ENCODE peak calls at places on chromosomes 16 and 17, in six cellular contexts. One of them, this sample, is unnamed.

GRCh38 chr17:4035081-4035680 is 70.9 kb upstream of the ATP2A3 start:
- DNase-seq in esophagus squamous epithelium: no peak
- DNase-seq in heart right ventricle: no peak
- DNase-seq in colonic mucosa: no peak
- DNase-seq in A549: no peak
- DNase-seq in cardiac muscle cell: no peak
- DNase-seq in this sample: no peak

GRCh38 chr17:27475070-27475673 is 18.9 kb downstream of the KSR1 start:
- DNase-seq in esophagus squamous epithelium: no peak
- DNase-seq in heart right ventricle: no peak
- DNase-seq in colonic mucosa: no peak
- DNase-seq in A549: no peak
- DNase-seq in cardiac muscle cell: no peak
- DNase-seq in this sample: no peak

GRCh38 chr17:77110006-77110374 is 30.8 kb upstream of the SEC14L1 start:
- DNase-seq in esophagus squamous epithelium: no peak
- DNase-seq in heart right ventricle: no peak
- DNase-seq in colonic mucosa: no peak
- DNase-seq in A549: no peak
- DNase-seq in cardiac muscle cell: peak
- DNase-seq in this sample: no peak

GRCh38 chr16:69326172-69326873 is 4.1 kb downstream of the PDF start:
- DNase-seq in esophagus squamous epithelium: no peak
- DNase-seq in heart right ventricle: no peak
- DNase-seq in colonic mucosa: peak
- DNase-seq in A549: no peak
- DNase-seq in cardiac muscle cell: no peak
- DNase-seq in this sample: no peak

GRCh38 chr16:1311738-1312458 is 2.5 kb downstream of the UBE2I start:
- DNase-seq in esophagus squamous epithelium: no peak
- DNase-seq in heart right ventricle: peak
- DNase-seq in colonic mucosa: no peak
- DNase-seq in A549: no peak
- DNase-seq in cardiac muscle cell: peak
- DNase-seq in this sample: no peak

GRCh38 chr17:70172921-70173320 is 3.6 kb downstream of the KCNJ2 start:
- DNase-seq in esophagus squamous epithelium: no peak
- DNase-seq in heart right ventricle: no peak
- DNase-seq in colonic mucosa: no peak
- DNase-seq in A549: no peak
- DNase-seq in cardiac muscle cell: peak
- DNase-seq in this sample: no peak

GRCh38 chr16:25140459-25140858 is 28.9 kb downstream of the LCMT1 start:
- DNase-seq in esophagus squamous epithelium: no peak
- DNase-seq in heart right ventricle: no peak
- DNase-seq in colonic mucosa: no peak
- DNase-seq in A549: no peak
- DNase-seq in cardiac muscle cell: no peak
- DNase-seq in this sample: no peak

GRCh38 chr17:77591231-77591785 is 367.2 kb upstream of the TNRC6C start:
- DNase-seq in esophagus squamous epithelium: no peak
- DNase-seq in heart right ventricle: no peak
- DNase-seq in colonic mucosa: peak
- DNase-seq in A549: no peak
- DNase-seq in cardiac muscle cell: no peak
- DNase-seq in this sample: no peak

GRCh38 chr16:84868328-84868727 is 48.5 kb downstream of the CRISPLD2 start:
- DNase-seq in esophagus squamous epithelium: no peak
- DNase-seq in heart right ventricle: no peak
- DNase-seq in colonic mucosa: no peak
- DNase-seq in A549: no peak
- DNase-seq in cardiac muscle cell: no peak
- DNase-seq in this sample: no peak

GRCh38 chr17:78970834-78971763 is 8.6 kb downstream of the LGALS3BP start:
- DNase-seq in esophagus squamous epithelium: peak
- DNase-seq in heart right ventricle: peak
- DNase-seq in colonic mucosa: peak
- DNase-seq in A549: peak
- DNase-seq in cardiac muscle cell: peak
- DNase-seq in this sample: no peak

GRCh38 chr16:86472366-86472765 is 38.0 kb upstream of the FOXF1 start:
- DNase-seq in esophagus squamous epithelium: no peak
- DNase-seq in heart right ventricle: no peak
- DNase-seq in colonic mucosa: no peak
- DNase-seq in A549: no peak
- DNase-seq in cardiac muscle cell: no peak
- DNase-seq in this sample: no peak

GRCh38 chr17:21677911-21678310 is 14.4 kb upstream of the KCNJ18 start:
- DNase-seq in esophagus squamous epithelium: no peak
- DNase-seq in heart right ventricle: no peak
- DNase-seq in colonic mucosa: no peak
- DNase-seq in A549: no peak
- DNase-seq in cardiac muscle cell: no peak
- DNase-seq in this sample: no peak

GRCh38 chr17:75238684-75239191 is 22.7 kb downstream of the GGA3 start:
- DNase-seq in esophagus squamous epithelium: no peak
- DNase-seq in heart right ventricle: peak
- DNase-seq in colonic mucosa: peak
- DNase-seq in A549: peak
- DNase-seq in cardiac muscle cell: peak
- DNase-seq in this sample: no peak

GRCh38 chr17:37463039-37463438 is 26.7 kb upstream of the DUSP14 start:
- DNase-seq in esophagus squamous epithelium: no peak
- DNase-seq in heart right ventricle: no peak
- DNase-seq in colonic mucosa: no peak
- DNase-seq in A549: no peak
- DNase-seq in cardiac muscle cell: no peak
- DNase-seq in this sample: no peak

GRCh38 chr17:72427761-72428109 is 306.9 kb downstream of the SOX9 start:
- DNase-seq in esophagus squamous epithelium: no peak
- DNase-seq in heart right ventricle: no peak
- DNase-seq in colonic mucosa: no peak
- DNase-seq in A549: no peak
- DNase-seq in cardiac muscle cell: no peak
- DNase-seq in this sample: no peak

GRCh38 chr17:72425796-72426173 is 305.0 kb downstream of the SOX9 start:
- DNase-seq in esophagus squamous epithelium: no peak
- DNase-seq in heart right ventricle: no peak
- DNase-seq in colonic mucosa: no peak
- DNase-seq in A549: no peak
- DNase-seq in cardiac muscle cell: no peak
- DNase-seq in this sample: no peak

GRCh38 chr17:72426321-72426720 is 305.5 kb downstream of the SOX9 start:
- DNase-seq in esophagus squamous epithelium: no peak
- DNase-seq in heart right ventricle: no peak
- DNase-seq in colonic mucosa: no peak
- DNase-seq in A549: no peak
- DNase-seq in cardiac muscle cell: no peak
- DNase-seq in this sample: no peak

GRCh38 chr17:72425133-72425795 is 304.4 kb downstream of the SOX9 start:
- DNase-seq in esophagus squamous epithelium: no peak
- DNase-seq in heart right ventricle: no peak
- DNase-seq in colonic mucosa: no peak
- DNase-seq in A549: no peak
- DNase-seq in cardiac muscle cell: no peak
- DNase-seq in this sample: no peak

DNA sequence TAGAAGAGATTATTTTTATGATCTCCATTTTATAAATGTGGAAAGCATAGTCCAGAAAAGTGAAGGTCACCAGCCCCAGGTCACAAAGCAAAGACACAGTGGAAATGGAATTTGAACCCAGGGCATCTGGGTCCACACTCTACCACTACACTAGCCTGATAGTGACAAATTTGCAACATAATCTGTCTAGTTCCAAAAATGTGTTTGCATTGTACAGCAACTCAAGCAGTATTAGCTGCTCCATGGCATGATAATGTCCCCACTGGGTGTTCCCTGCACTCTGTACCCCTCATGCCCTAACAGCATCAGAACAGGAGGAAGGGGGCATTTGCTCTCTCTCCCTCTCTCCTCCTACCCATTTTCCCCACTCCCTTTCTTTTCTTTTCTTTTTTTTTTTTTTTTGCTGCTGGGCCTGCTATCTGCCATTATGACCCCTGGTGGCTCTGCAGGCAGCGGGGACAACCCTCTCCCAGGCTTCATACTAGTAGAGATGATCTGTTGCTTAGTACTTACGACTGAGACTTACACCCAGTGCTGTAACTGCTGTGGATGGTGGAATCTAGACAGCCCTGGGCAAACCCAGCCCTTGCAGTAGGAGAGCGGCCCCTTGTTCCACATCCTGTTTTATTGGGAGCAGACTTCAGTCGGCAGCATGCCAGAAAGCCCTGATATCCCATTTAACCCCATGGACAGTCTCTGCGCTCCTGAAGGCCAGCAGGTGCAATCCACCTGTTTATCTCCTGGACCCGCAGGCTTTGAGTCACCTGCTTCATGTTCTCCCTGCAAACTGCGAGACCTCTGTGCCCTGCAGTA is 306.3 kb downstream of the SOX9 start:
- DNase-seq in esophagus squamous epithelium: no peak
- DNase-seq in heart right ventricle: no peak
- DNase-seq in colonic mucosa: peak
- DNase-seq in A549: no peak
- DNase-seq in cardiac muscle cell: no peak
- DNase-seq in this sample: no peak
- TF ChIP-seq CTCF in esophagus squamous epithelium: no peak
- TF ChIP-seq CTCF in heart right ventricle: no peak
- TF ChIP-seq CTCF in colonic mucosa: no peak
- TF ChIP-seq CTCF in A549: no peak
- TF ChIP-seq CTCF in cardiac muscle cell: no peak
- TF ChIP-seq CTCF in this sample: no peak

GRCh38 chr17:6439951-6440350 is 4.3 kb upstream of the PIMREG start:
- DNase-seq in esophagus squamous epithelium: no peak
- DNase-seq in heart right ventricle: no peak
- DNase-seq in colonic mucosa: no peak
- DNase-seq in A549: no peak
- DNase-seq in cardiac muscle cell: no peak
- DNase-seq in this sample: no peak
- H3K4me3 ChIP-seq in esophagus squamous epithelium: no peak
- H3K4me3 ChIP-seq in heart right ventricle: no peak
- H3K4me3 ChIP-seq in colonic mucosa: no peak
- H3K4me3 ChIP-seq in A549: no peak
- H3K4me3 ChIP-seq in cardiac muscle cell: no peak
- H3K4me3 ChIP-seq in this sample: no peak

DNA sequence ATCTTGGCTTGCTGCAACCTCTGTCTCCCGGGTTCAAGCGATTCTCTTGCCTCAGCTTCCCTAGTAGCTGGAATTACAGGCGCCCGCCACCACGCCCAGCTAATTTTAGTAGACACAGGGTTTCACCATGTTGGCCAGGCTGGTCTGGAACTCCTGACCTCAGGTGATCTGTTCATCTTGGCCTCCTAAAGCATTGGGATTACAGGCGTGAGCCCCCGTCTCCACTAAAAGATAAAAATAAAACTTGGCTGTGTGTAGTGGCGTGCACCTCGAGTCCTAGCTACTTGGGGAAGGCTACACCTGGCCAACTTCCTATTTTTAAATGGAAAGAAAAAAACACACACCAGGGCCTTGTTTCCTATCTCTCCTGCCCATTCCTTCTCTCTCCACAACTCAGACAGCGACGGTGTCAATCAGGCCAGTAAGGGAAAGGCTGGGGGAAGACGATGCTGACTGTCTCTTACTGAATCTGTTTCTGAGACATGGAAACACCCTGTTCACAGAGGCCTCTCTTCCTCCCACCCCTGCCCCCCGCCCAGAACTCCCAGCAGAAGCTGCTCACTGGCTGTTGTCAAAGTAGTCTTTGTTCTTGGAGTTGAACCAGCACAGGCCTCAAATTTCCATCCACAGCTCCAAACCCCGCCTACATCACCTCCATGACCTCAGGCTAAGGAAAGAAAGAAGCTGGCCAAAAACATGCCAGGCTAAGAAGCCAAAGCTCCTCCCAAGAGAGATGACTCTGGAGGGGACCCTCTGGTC is 96.6 kb downstream of the NXN start:
- DNase-seq in esophagus squamous epithelium: no peak
- DNase-seq in heart right ventricle: peak
- DNase-seq in colonic mucosa: peak
- DNase-seq in A549: no peak
- DNase-seq in cardiac muscle cell: peak
- DNase-seq in this sample: no peak
- H3K27ac ChIP-seq in esophagus squamous epithelium: peak
- H3K27ac ChIP-seq in heart right ventricle: peak
- H3K27ac ChIP-seq in colonic mucosa: no peak
- H3K27ac ChIP-seq in A549: peak
- H3K27ac ChIP-seq in cardiac muscle cell: peak
- H3K27ac ChIP-seq in this sample: peak

GRCh38 chr17:61582593-61582992 is 8.4 kb downstream of the NACA2 start:
- DNase-seq in esophagus squamous epithelium: no peak
- DNase-seq in heart right ventricle: no peak
- DNase-seq in colonic mucosa: no peak
- DNase-seq in A549: no peak
- DNase-seq in cardiac muscle cell: no peak
- DNase-seq in this sample: no peak

GRCh38 chr17:61584266-61584665 is 6.8 kb downstream of the NACA2 start:
- DNase-seq in esophagus squamous epithelium: no peak
- DNase-seq in heart right ventricle: no peak
- DNase-seq in colonic mucosa: no peak
- DNase-seq in A549: no peak
- DNase-seq in cardiac muscle cell: no peak
- DNase-seq in this sample: no peak

GRCh38 chr17:61583242-61583641 is 7.8 kb downstream of the NACA2 start:
- DNase-seq in esophagus squamous epithelium: no peak
- DNase-seq in heart right ventricle: no peak
- DNase-seq in colonic mucosa: no peak
- DNase-seq in A549: peak
- DNase-seq in cardiac muscle cell: peak
- DNase-seq in this sample: no peak

GRCh38 chr17:61584866-61585265 is 6.2 kb downstream of the NACA2 start:
- DNase-seq in esophagus squamous epithelium: no peak
- DNase-seq in heart right ventricle: no peak
- DNase-seq in colonic mucosa: no peak
- DNase-seq in A549: no peak
- DNase-seq in cardiac muscle cell: no peak
- DNase-seq in this sample: no peak

DNA sequence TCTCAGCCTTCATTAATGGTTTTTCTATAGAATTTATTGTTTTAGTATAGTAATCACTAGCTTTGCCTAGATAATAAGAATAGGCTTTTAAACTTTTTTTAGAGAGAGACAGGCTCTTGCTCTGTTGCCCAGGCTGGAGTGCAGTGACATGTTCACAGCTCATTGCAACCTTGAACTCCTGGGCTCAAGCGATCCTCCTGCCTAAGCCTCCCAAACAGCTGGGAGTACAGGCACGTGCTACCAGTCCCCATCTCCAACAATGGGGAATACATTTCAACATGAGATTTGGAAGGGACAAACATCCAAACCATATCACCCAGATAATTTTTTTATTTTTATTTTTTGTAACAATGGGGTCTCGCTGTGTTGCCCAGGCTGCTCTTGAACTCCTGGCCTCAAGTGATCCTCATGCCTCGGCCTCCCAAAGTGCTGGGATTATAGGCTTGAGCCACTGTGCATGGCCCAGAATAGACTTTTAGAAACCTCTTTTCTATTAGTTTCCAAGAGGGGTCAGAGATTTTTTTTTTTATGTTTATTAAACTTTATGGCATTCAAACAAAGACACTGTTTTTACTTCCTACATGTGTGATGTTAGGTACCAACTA is 7.3 kb downstream of the NACA2 start:
- DNase-seq in esophagus squamous epithelium: no peak
- DNase-seq in heart right ventricle: no peak
- DNase-seq in colonic mucosa: no peak
- DNase-seq in A549: no peak
- DNase-seq in cardiac muscle cell: no peak
- DNase-seq in this sample: no peak
- TF ChIP-seq CTCF in esophagus squamous epithelium: no peak
- TF ChIP-seq CTCF in heart right ventricle: no peak
- TF ChIP-seq CTCF in colonic mucosa: no peak
- TF ChIP-seq CTCF in A549: no peak
- TF ChIP-seq CTCF in cardiac muscle cell: no peak
- TF ChIP-seq CTCF in this sample: no peak